ENCODE peak calls at places on chromosomes 1 and 21, in eight cellular contexts. K, W, N, T, S, E, O and I are unnamed samples. For H3K36me3, the result is how much of the 10 kb centered on the place peaks cover.

GRCh38 chr1:19209439-19209989 is 552 bp downstream of the UBR4 start:
- DNase-seq in K (peak), W (peak), N (no peak), T (peak), S (no peak), E (peak), O (peak), I (no peak)

GRCh38 chr1:93908394-93909145 is 660 bp downstream of the GCLM start:
- DNase-seq in K (peak), W (peak), N (peak), T (peak), S (peak), E (peak), O (peak), I (peak)

GRCh38 chr1:9143250-9143649 is 14.3 kb upstream of the GPR157 start:
- DNase-seq in K (no peak), W (peak), N (peak), T (peak), S (no peak), E (no peak), O (peak), I (no peak)

GRCh38 chr1:21042920-21043605 is 133.6 kb downstream of the EIF4G3 start:
- DNase-seq in K (no peak), W (no peak), N (no peak), T (no peak), S (no peak), E (no peak), O (no peak), I (no peak)

GRCh38 chr1:19015476-19015875 is 59.0 kb upstream of the IFFO2 start:
- DNase-seq in K (no peak), W (peak), N (no peak), T (no peak), S (no peak), E (no peak), O (no peak), I (no peak)

GRCh38 chr1:19010995-19011696 is 54.7 kb upstream of the IFFO2 start:
- DNase-seq in K (peak), W (peak), N (peak), T (peak), S (peak), E (peak), O (peak), I (peak)

GRCh38 chr1:241998412-241998921 is 431 bp downstream of the MAP1LC3C start:
- DNase-seq in K (peak), W (no peak), N (peak), T (peak), S (peak), E (peak), O (peak), I (peak)

GRCh38 chr1:1165900-1166421 is 7.7 kb upstream of the TTLL10 start:
- DNase-seq in K (peak), W (no peak), N (peak), T (no peak), S (no peak), E (no peak), O (no peak), I (no peak)

GRCh38 chr21:39111928-39112327 is 71.3 kb downstream of the PSMG1 start:
- DNase-seq in K (no peak), W (no peak), N (no peak), T (no peak), S (no peak), E (no peak), O (no peak), I (no peak)

GRCh38 chr1:47332779-47333577 is 612 bp upstream of the CMPK1 start:
- DNase-seq in K (no peak), W (no peak), N (no peak), T (no peak), S (no peak), E (no peak), O (no peak), I (no peak)

GRCh38 chr1:225812488-225813249 is 2.7 kb downstream of the EPHX1 start:
- DNase-seq in K (no peak), W (no peak), N (no peak), T (no peak), S (no peak), E (no peak), O (no peak), I (no peak)

GRCh38 chr1:155176544-155177071 is 3.0 kb downstream of the TRIM46 start:
- DNase-seq in K (peak), W (peak), N (peak), T (peak), S (peak), E (peak), O (peak), I (peak)

GRCh38 chr21:27831177-27831576 is 864.3 kb upstream of the ADAMTS5 start:
- DNase-seq in K (no peak), W (no peak), N (no peak), T (no peak), S (no peak), E (no peak), O (no peak), I (no peak)

GRCh38 chr1:4351453-4351852 is 303.0 kb upstream of the AJAP1 start:
- DNase-seq in K (no peak), W (no peak), N (no peak), T (no peak), S (no peak), E (no peak), O (no peak), I (no peak)

GRCh38 chr21:44628707-44629391 is 2.0 kb downstream of the KRTAP10-9 start:
- DNase-seq in K (no peak), W (no peak), N (no peak), T (no peak), S (no peak), E (no peak), O (no peak), I (no peak)

GRCh38 chr1:109529895-109530456 is 9.7 kb upstream of the GPR61 start:
- DNase-seq in K (no peak), W (no peak), N (no peak), T (no peak), S (no peak), E (no peak), O (no peak), I (no peak)

GRCh38 chr1:212712451-212713303 is 13.0 kb upstream of the BATF3 start:
- DNase-seq in K (no peak), W (no peak), N (no peak), T (no peak), S (no peak), E (no peak), O (no peak), I (no peak)

GRCh38 chr21:35340273-35340672 is 291.2 kb upstream of the RUNX1 start:
- DNase-seq in K (peak), W (no peak), N (no peak), T (no peak), S (no peak), E (no peak), O (no peak), I (no peak)

GRCh38 chr21:34941162-34941561 is 107.9 kb downstream of the RUNX1 start:
- DNase-seq in K (no peak), W (no peak), N (no peak), T (no peak), S (no peak), E (no peak), O (no peak), I (no peak)

GRCh38 chr21:31580866-31581276 is 78.6 kb upstream of the SOD1 start:
- DNase-seq in K (peak), W (peak), N (no peak), T (peak), S (peak), E (peak), O (peak), I (peak)

GRCh38 chr1:23427550-23427949 is 3.0 kb upstream of the TCEA3 start:
- DNase-seq in K (no peak), W (no peak), N (no peak), T (no peak), S (no peak), E (no peak), O (no peak), I (no peak)
- H3K36me3 ChIP-seq in K (under half), W (under half), N (under half), T (under half), S (under half), E (under half), O (under half), I (under half)

GRCh38 chr21:46340998-46341397 is 17.0 kb downstream of the PCNT start:
- DNase-seq in K (no peak), W (no peak), N (no peak), T (peak), S (no peak), E (no peak), O (no peak), I (no peak)
- H3K36me3 ChIP-seq in K (half or more), W (under half), N (under half), T (under half), S (under half), E (under half), O (under half), I (under half)

DNA sequence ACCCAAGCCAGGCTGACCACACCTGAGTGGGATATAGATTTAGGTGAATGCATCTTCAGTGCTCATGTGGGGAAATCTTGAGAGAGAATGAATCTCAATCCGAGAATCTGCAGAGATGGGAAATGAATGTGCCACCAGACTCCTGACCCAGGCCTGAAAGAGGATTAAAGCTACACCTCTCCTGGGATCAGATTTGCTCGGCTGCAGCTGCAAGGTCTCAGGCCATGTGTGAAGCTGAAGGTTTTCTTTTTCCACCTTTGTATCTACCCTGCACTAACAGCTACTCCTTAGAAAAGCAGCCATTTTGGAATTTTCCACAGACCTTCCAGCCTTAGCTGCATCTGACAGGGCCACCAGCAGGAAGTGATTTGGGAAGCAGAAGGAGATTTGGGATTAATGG is 18.3 kb downstream of the GPR3 start:
- DNase-seq in K (no peak), W (no peak), N (no peak), T (no peak), S (no peak), E (no peak), O (no peak), I (no peak)
- H3K36me3 ChIP-seq in K (half or more), W (under half), N (half or more), T (under half), S (under half), E (half or more), O (half or more), I (half or more)

DNA sequence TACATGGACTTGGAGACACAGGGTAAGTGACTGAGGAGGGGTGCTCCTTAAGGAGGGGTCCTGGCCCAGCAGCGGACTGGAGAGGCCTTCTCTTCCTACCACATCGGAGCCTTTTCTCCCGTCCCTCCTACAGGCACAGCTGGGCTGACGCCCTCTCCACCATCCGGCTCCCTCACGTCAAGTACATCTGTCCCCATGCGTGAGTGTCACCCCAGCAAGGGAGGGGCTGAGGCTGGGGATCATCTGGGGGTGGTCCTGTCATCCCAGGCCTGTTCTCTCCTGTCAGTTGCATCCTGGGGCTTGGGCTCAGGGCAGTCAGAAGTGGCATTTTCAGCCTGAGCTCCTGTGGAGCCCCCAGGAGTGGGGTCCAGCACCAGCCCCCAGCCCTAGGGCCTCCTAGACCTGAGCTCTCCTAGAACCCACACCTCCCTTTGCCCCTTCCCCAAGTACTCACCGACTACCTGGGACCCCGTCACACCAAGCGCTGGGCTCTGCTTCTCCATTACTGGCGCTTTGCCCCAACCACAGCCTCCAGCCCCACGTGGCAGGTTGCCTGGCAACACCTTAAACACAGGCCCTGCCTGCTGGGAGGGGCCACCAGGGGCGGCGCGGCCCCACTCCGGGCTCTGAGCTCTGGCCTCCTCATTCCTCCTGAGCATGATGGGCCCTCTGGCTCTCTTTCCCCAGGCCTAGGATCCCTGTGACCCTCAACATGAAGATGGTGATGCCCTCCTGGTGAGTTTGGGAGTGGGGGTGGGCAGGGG is 2.3 kb downstream of the LYPLA2 start:
- DNase-seq in K (peak), W (no peak), N (peak), T (no peak), S (no peak), E (peak), O (peak), I (peak)
- H3K36me3 ChIP-seq in K (half or more), W (under half), N (under half), T (under half), S (under half), E (under half), O (half or more), I (under half)